ENCODE peak calls at places on chromosomes 2 and 18, in four cellular contexts. One of them, this sample, is unnamed.

GRCh38 chr2:227472265-227473018 is 486 bp downstream of the AGFG1 start:
- DNase-seq in neuronal stem cell: no peak
- DNase-seq in NCI-H460: no peak
- DNase-seq in A549: peak; percentile 64
- DNase-seq in this sample: peak; percentile 78

GRCh38 chr2:68937346-68938055 is 15.2 kb downstream of the GKN2 start:
- DNase-seq in NCI-H460: no peak
- DNase-seq in neuronal stem cell: no peak
- DNase-seq in A549: no peak
- DNase-seq in this sample: no peak

GRCh38 chr18:77087391-77088141 is 45.0 kb downstream of the MBP start:
- DNase-seq in NCI-H460: no peak
- DNase-seq in neuronal stem cell: peak; percentile 37
- DNase-seq in A549: no peak
- DNase-seq in this sample: peak; percentile 71

GRCh38 chr18:54075681-54076080 is 148.8 kb downstream of the MBD2 start:
- DNase-seq in neuronal stem cell: no peak
- DNase-seq in NCI-H460: no peak
- DNase-seq in A549: no peak
- DNase-seq in this sample: no peak

GRCh38 chr2:43605851-43606250 is 10.0 kb upstream of the THADA start:
- DNase-seq in neuronal stem cell: no peak
- DNase-seq in NCI-H460: no peak
- DNase-seq in A549: no peak
- DNase-seq in this sample: peak; percentile 22

GRCh38 chr2:121521359-121521758 is 9.3 kb upstream of the RNU4ATAC start:
- DNase-seq in neuronal stem cell: peak; percentile 56
- DNase-seq in A549: no peak
- DNase-seq in NCI-H460: no peak
- DNase-seq in this sample: no peak

GRCh38 chr2:233965032-233965614 is 48.0 kb downstream of the TRPM8 start:
- DNase-seq in A549: no peak
- DNase-seq in neuronal stem cell: no peak
- DNase-seq in NCI-H460: no peak
- DNase-seq in this sample: no peak

GRCh38 chr2:98295275-98295674 is 51.0 kb upstream of the CNGA3 start:
- DNase-seq in A549: no peak
- DNase-seq in neuronal stem cell: no peak
- DNase-seq in NCI-H460: no peak
- DNase-seq in this sample: no peak

GRCh38 chr18:73060666-73061270 is 193.0 kb upstream of the NETO1 start:
- DNase-seq in NCI-H460: no peak
- DNase-seq in neuronal stem cell: no peak
- DNase-seq in A549: no peak
- DNase-seq in this sample: no peak

GRCh38 chr2:71865391-71865965 is 282.2 kb downstream of the CYP26B1 start:
- DNase-seq in neuronal stem cell: no peak
- DNase-seq in NCI-H460: no peak
- DNase-seq in A549: no peak
- DNase-seq in this sample: no peak

GRCh38 chr2:160652236-160652635 is 158.6 kb upstream of the RBMS1 start:
- DNase-seq in NCI-H460: no peak
- DNase-seq in neuronal stem cell: no peak
- DNase-seq in A549: no peak
- DNase-seq in this sample: peak; percentile 68

GRCh38 chr2:239475161-239476028 is 74.6 kb upstream of the HDAC4 start:
- DNase-seq in neuronal stem cell: no peak
- DNase-seq in A549: no peak
- DNase-seq in NCI-H460: no peak
- DNase-seq in this sample: no peak

GRCh38 chr2:46305177-46305576 is 8.0 kb downstream of the EPAS1 start:
- DNase-seq in A549: no peak
- DNase-seq in neuronal stem cell: no peak
- DNase-seq in NCI-H460: no peak
- DNase-seq in this sample: no peak

GRCh38 chr2:107545066-107545465 is 281.6 kb upstream of the RGPD4 start:
- DNase-seq in A549: no peak
- DNase-seq in neuronal stem cell: no peak
- DNase-seq in NCI-H460: no peak
- DNase-seq in this sample: no peak

GRCh38 chr2:162300271-162300670 is 18.2 kb downstream of the IFIH1 start:
- DNase-seq in A549: no peak
- DNase-seq in neuronal stem cell: no peak
- DNase-seq in NCI-H460: no peak
- DNase-seq in this sample: no peak

GRCh38 chr2:10787176-10787968 is 25.2 kb downstream of the PDIA6 start:
- DNase-seq in A549: no peak
- DNase-seq in NCI-H460: no peak
- DNase-seq in neuronal stem cell: no peak
- DNase-seq in this sample: peak; percentile 9